ENCODE peak calls at places on chromosomes 7 and 10, in ten cellular contexts. M is cardiac muscle cell; Z is CD4-positive, CD25-positive, alpha-beta regulatory T cell; L is trophoblast cell; H is CD8-positive, alpha-beta memory T cell; T is GM23248; U is IMR-90; X is psoas muscle; O is naive thymus-derived CD4-positive, alpha-beta T cell; N is prostate gland. S is an unnamed sample. For H3K9me3, H3K4me1 and H3K27me3, the result is how much of the 10 kb centered on the place peaks cover.

GRCh38 chr10:4981722-4982471 is 18.7 kb downstream of the AKR1C1 start:
- DNase-seq in Z (peak), H (no peak), U (peak), L (peak), T (peak), N (no peak), O (no peak), X (no peak), M (peak), S (peak)

GRCh38 chr10:86821600-86821999 is 65.2 kb downstream of the BMPR1A start:
- DNase-seq in U (peak), O (no peak), N (no peak), X (no peak), M (peak), L (no peak), T (peak), Z (no peak), H (no peak), S (no peak)

GRCh38 chr7:130356760-130357611 is 12.4 kb downstream of the CPA5 start:
- DNase-seq in X (peak), O (no peak), T (peak), U (peak), N (peak), L (peak), M (peak), H (no peak), Z (no peak), S (no peak)

GRCh38 chr10:8575551-8576100 is 521.1 kb downstream of the GATA3 start:
- DNase-seq in M (no peak), Z (no peak), L (no peak), T (no peak), U (no peak), H (no peak), O (no peak), X (no peak), N (no peak), S (no peak)

GRCh38 chr7:112022128-112022527 is 184.1 kb downstream of the DOCK4 start:
- DNase-seq in X (no peak), Z (no peak), M (no peak), H (no peak), T (no peak), O (no peak), N (no peak), U (peak), L (no peak), S (no peak)

GRCh38 chr7:27091125-27091524 is 4.7 kb downstream of the HOXA1 start:
- DNase-seq in M (no peak), Z (no peak), T (no peak), U (no peak), L (no peak), H (no peak), O (no peak), N (no peak), X (no peak), S (peak)

GRCh38 chr10:62728479-62728878 is 76.0 kb upstream of the ADO start:
- DNase-seq in U (no peak), O (no peak), L (no peak), X (no peak), Z (no peak), H (no peak), N (no peak), M (peak), T (peak), S (no peak)

GRCh38 chr7:109964780-109965179 is 1126.1 kb upstream of the LRRN3 start:
- DNase-seq in M (no peak), X (no peak), Z (no peak), N (no peak), U (peak), L (peak), O (no peak), T (no peak), H (no peak), S (no peak)

GRCh38 chr10:103396067-103396788 is at the start of the genes ATP5MK and PDCD11:
- DNase-seq in O (peak), L (peak), U (peak), T (peak), H (peak), Z (peak), X (peak), N (peak), M (peak), S (peak)

GRCh38 chr7:108001759-108002725 is 919 bp downstream of the LAMB1 start:
- DNase-seq in H (no peak), L (no peak), X (no peak), O (no peak), Z (no peak), N (no peak), T (peak), M (no peak), U (peak), S (no peak)

GRCh38 chr7:22863156-22863899 is 40.7 kb upstream of the TOMM7 start:
- DNase-seq in N (no peak), X (no peak), M (no peak), L (no peak), T (no peak), Z (no peak), O (no peak), U (no peak), H (no peak), S (no peak)

GRCh38 chr10:131732631-131733127 is 168.1 kb upstream of the PPP2R2D start:
- DNase-seq in U (no peak), M (no peak), L (no peak), O (no peak), N (no peak), X (no peak), T (no peak), H (no peak), Z (no peak), S (no peak)

GRCh38 chr10:15661574-15661973 is 58.1 kb downstream of the ITGA8 start:
- DNase-seq in H (no peak), M (no peak), X (no peak), O (no peak), Z (no peak), U (no peak), L (no peak), T (peak), N (no peak), S (no peak)

GRCh38 chr7:136452948-136453347 is 415.5 kb upstream of the CHRM2 start:
- DNase-seq in U (no peak), T (no peak), Z (no peak), M (no peak), N (no peak), H (no peak), L (no peak), O (no peak), X (no peak), S (no peak)

GRCh38 chr10:607545-608196 is 81.8 kb downstream of the DIP2C start:
- DNase-seq in Z (no peak), U (no peak), X (no peak), H (no peak), M (no peak), O (no peak), T (no peak), N (no peak), L (no peak), S (no peak)

GRCh38 chr10:18368681-18369080 is 228.5 kb downstream of the CACNB2 start:
- DNase-seq in N (no peak), M (peak), O (no peak), L (no peak), Z (no peak), T (peak), X (no peak), H (no peak), U (peak), S (no peak)

GRCh38 chr7:101960985-101961708 is 143.7 kb downstream of the CUX1 start:
- DNase-seq in T (no peak), U (no peak), H (no peak), M (no peak), O (no peak), L (no peak), X (no peak), Z (no peak), N (no peak), S (no peak)

GRCh38 chr7:116218051-116218645 is 7.8 kb downstream of the TES start:
- DNase-seq in N (no peak), O (no peak), H (no peak), X (no peak), T (peak), M (peak), Z (no peak), U (peak), L (no peak), S (no peak)

DNA sequence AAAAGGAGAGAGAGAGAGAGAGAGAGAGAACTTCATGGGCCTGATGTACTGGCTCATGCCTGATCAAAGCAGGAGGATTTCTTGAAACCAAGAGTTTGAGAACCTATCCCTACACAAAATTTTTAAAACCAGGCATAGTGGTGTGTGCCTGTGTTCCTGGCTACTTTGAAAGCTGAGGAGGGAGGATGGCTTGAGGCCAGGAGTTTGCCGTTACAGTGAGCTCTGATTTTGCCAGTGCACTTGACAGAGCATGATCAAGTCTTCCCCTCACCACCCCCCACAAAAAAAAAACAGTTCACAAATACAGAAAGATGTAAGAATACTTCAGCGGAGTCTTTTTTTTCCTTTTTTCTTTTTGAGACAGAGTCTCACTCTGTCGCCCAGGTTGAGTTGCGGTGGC is 52.1 kb upstream of the CCAR1 start:
- DNase-seq in M (no peak), N (no peak), X (no peak), U (no peak), L (no peak), O (no peak), T (no peak), Z (no peak), H (no peak), S (no peak)
- H3K9me3 ChIP-seq in M (under half), N (under half), X (under half), U (under half), L (under half), O (under half), T (under half), Z (under half), H (under half), S (under half)

GRCh38 chr10:73888514-73888913 is 14.2 kb upstream of the CAMK2G start:
- DNase-seq in U (peak), T (peak), O (no peak), N (peak), X (peak), M (no peak), H (no peak), L (peak), Z (no peak), S (no peak)
- H3K4me1 ChIP-seq in U (under half), T (half or more), O (under half), N (under half), X (under half), M (under half), H (under half), L (under half), Z (under half), S (under half)

GRCh38 chr7:50837965-50838364 is 55.3 kb upstream of the GRB10 start:
- DNase-seq in T (peak), Z (no peak), O (no peak), U (peak), N (no peak), H (no peak), M (peak), X (no peak), L (no peak), S (no peak)
- H3K27me3 ChIP-seq in T (under half), Z (under half), O (under half), U (under half), N (under half), H (under half), M (under half), X (under half), L (under half), S (under half)

GRCh38 chr10:37015498-37015897 is 109.9 kb upstream of the ANKRD30A start:
- DNase-seq in U (no peak), O (no peak), X (no peak), L (no peak), T (no peak), N (no peak), M (no peak), H (no peak), Z (no peak), S (no peak)

GRCh38 chr10:37010741-37011140 is 114.7 kb upstream of the ANKRD30A start:
- DNase-seq in T (no peak), H (no peak), L (peak), N (no peak), O (no peak), Z (no peak), M (no peak), X (no peak), U (no peak), S (peak)
- H3K9me3 ChIP-seq in T (under half), H (under half), L (under half), N (under half), O (under half), Z (under half), M (under half), X (under half), U (under half), S (under half)

GRCh38 chr7:2702594-2702957 is 14.6 kb downstream of the AMZ1 start:
- DNase-seq in O (no peak), H (no peak), T (no peak), U (no peak), Z (no peak), X (no peak), L (no peak), N (no peak), M (no peak), S (no peak)
- H3K4me1 ChIP-seq in O (under half), H (under half), T (under half), U (under half), Z (under half), X (under half), L (under half), N (under half), M (under half), S (under half)